ENCODE peak calls at places on chromosomes 12 and 14, in four cellular contexts. I, K, O and S are unnamed samples.

GRCh38 chr12:106976013-106976658 is 10.8 kb downstream of the MTERF2 start:
- DNase-seq in O (no peak), I (peak), K (no peak), S (no peak)

GRCh38 chr12:84341467-84342193 is 571.0 kb downstream of the SLC6A15 start:
- DNase-seq in I (no peak), K (no peak), O (no peak), S (no peak)

GRCh38 chr14:104675447-104675846 is 14.0 kb upstream of the INF2 start:
- DNase-seq in K (no peak), I (no peak), O (no peak), S (no peak)

GRCh38 chr12:38342444-38342843 is 25.9 kb downstream of the ALG10B start:
- DNase-seq in I (no peak), O (no peak), K (no peak), S (no peak)

GRCh38 chr12:114355389-114356088 is 50.4 kb downstream of the TBX5 start:
- DNase-seq in O (no peak), I (no peak), K (no peak), S (no peak)

GRCh38 chr14:24339284-24340151 is at the start of gene RIPK3:
- DNase-seq in O (no peak), K (peak), I (no peak), S (no peak)

GRCh38 chr12:120141336-120141735 is 24.8 kb upstream of the RAB35 start:
- DNase-seq in K (no peak), O (no peak), I (no peak), S (no peak)

GRCh38 chr12:90102957-90103652 is 394.5 kb upstream of the ATP2B1 start:
- DNase-seq in I (peak), K (peak), O (peak), S (peak)

GRCh38 chr14:83993545-83993944 is 1536.4 kb upstream of the FLRT2 start:
- DNase-seq in I (peak), O (no peak), K (no peak), S (no peak)

GRCh38 chr12:2301531-2302461 is 249.0 kb downstream of the CACNA1C start:
- DNase-seq in K (no peak), O (no peak), I (peak), S (no peak)

GRCh38 chr14:64763801-64764511 is 59.7 kb downstream of the PLEKHG3 start:
- DNase-seq in K (no peak), O (no peak), I (peak), S (peak)

GRCh38 chr14:34374998-34375740 is 86.9 kb downstream of the SPTSSA start:
- DNase-seq in O (no peak), K (no peak), I (no peak), S (no peak)

GRCh38 chr14:40983604-40984003 is 623.1 kb upstream of the LRFN5 start:
- DNase-seq in K (no peak), O (no peak), I (peak), S (no peak)
- TF ChIP-seq ELK1 in K (no peak), O (no peak), I (no peak), S (no peak)

GRCh38 chr14:74364271-74364880 is 16.1 kb downstream of the VRTN start:
- DNase-seq in K (no peak), O (no peak), I (no peak), S (no peak)
- TF ChIP-seq ELK1 in K (no peak), O (no peak), I (no peak), S (no peak)

GRCh38 chr12:4648099-4648498 is 752 bp downstream of the AKAP3 start:
- DNase-seq in K (no peak), O (no peak), I (no peak), S (no peak)
- TF ChIP-seq ELK1 in K (no peak), O (no peak), I (no peak), S (no peak)

DNA sequence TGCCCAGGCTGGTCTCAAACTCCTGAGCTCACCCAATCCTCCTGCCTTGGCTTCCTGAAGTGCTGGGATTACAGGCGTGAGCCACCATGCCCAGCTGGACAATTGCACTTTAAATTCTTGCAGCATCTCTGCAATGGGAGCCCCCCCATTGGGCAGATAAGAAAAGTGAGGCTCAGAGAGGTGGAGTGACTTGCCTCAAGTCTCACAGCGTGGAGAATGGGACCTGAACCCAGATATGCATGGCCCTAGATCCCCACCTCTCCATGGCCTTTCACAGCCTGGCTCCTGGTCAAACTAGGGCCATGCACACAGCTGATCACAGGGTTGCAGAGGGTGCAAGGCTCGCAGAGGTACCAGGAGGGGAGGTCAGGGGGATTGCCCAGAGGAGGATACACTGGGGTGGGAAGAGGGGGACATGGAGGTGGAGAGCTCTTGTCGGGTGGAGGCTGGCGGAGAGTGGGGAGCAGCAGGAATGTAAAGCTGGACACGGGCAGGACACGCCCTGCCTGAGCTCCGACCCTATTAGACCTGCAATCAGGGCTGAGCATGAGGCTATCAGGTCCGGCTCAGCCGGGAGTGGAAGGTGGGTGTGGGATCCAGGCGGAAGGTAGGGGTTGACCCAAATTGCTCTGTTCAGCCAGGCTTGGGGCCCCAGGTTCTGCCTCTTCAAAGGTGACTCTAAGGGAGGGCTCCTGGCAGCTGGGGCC is 6.9 kb downstream of the EXOC3L4 start:
- DNase-seq in K (no peak), O (no peak), I (no peak), S (no peak)
- TF ChIP-seq ELK1 in K (no peak), O (no peak), I (no peak), S (no peak)

DNA sequence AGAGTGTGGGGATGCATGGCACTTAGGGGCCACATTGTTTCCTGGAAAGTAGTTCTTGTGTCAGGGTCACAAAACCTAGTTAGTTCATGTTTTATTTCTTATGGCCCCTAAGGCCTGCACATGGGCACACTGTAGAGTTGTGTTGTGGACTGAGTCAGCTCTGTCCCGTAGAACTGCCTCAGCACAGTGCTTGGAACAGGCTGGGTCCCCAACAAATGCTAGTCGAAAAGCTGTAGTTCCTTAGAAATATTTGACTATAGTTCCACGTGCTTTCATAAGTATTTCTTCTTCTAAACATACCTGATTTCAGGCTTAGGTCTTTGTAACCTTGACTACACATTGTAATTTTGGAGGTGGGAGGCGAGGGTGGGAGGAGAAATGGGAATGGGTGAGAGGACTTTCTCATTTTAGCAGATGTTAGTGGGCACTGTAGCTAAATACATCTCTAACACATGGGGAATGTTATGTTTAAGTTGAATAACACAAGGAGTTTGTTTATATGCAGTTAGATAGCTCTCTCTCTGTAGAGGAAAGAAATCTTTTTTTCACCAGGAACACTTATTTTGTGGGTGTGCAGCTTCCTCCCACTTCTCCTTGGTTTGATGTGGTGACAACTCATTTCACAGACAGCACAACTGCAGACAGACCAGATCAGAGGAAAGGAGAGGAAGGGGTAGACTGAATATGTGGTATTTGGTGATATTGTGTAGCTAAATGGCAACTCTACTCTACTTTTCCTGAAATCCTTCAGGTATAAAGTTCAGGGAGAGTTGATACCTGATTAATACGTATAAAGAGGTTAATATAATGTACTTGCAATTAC is 39.5 kb upstream of the DACT1 start:
- DNase-seq in K (no peak), O (no peak), I (peak), S (no peak)
- TF ChIP-seq ELK1 in K (no peak), O (no peak), I (no peak), S (no peak)

GRCh38 chr12:75478395-75478794 is 2.2 kb upstream of the GLIPR1 start:
- DNase-seq in K (peak), I (peak), O (no peak), S (no peak)

GRCh38 chr12:75479963-75480461 is 543 bp upstream of the GLIPR1 start:
- DNase-seq in O (no peak), I (peak), K (no peak), S (no peak)

GRCh38 chr12:75481013-75481705 is 604 bp downstream of the GLIPR1 start:
- DNase-seq in O (no peak), I (no peak), K (no peak), S (no peak)

GRCh38 chr12:75481774-75482173 is 1.2 kb downstream of the GLIPR1 start:
- DNase-seq in K (no peak), I (peak), O (no peak), S (no peak)

GRCh38 chr12:75480469-75480949 is at the start of gene GLIPR1:
- DNase-seq in I (peak), O (peak), K (peak), S (peak)
- TF ChIP-seq ELK1 in I (no peak), O (no peak), K (no peak), S (no peak)

DNA sequence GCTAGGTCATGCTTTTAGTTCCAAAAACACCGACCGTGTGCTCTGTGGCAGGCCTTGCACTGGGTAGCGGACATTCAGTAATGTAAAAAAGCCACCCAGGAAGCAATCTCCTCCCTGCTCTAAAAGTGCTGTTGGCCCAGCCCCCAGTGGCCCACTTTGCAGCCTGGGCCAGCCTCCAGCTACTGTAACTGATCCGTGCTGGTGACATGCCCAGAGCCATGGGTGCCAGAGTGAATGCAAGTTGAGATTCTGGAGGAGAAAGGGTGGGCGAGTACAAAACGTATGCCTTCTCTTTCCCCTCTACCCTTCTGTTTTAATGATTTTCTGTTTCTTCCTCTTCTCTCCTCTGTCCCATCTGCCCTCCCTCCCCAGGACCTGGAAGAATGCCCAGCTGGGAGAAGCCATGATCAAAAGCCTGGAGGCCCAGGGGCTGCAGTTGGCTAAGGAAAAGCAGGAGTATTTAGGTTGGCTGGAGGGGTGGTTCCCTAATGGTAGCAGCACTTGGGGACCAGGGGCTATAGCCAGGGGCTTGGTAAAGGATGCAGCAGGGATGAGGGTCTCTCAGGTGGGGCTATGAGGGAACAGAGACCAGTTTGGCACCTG is 16.9 kb downstream of the PLEKHD1 start:
- DNase-seq in K (no peak), I (peak), O (no peak), S (no peak)
- TF ChIP-seq ELK1 in K (no peak), I (no peak), O (no peak), S (no peak)

DNA sequence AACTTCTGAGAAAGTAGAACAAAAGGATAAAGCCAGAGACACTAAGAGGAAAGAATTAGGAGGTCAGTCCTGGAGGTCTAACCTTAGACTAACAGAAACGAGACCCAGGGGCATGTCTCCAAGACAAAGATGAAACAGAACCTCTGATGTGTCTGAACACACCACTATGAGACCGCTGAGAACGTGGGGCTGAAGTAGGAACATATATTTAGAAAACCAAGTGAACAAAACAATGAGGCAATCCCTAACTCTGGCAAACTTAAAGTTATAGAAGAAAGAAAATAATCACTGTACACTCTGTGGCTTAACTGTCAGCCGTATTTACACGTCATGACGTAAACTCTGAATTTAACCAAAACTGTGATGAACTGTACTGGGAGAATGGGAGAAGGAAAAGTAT is 17.9 kb downstream of the KCTD10 start:
- DNase-seq in O (no peak), K (no peak), I (peak), S (no peak)
- TF ChIP-seq ELK1 in O (no peak), K (no peak), I (no peak), S (no peak)

GRCh38 chr12:4217091-4217490 is 56.5 kb upstream of the CCND2 start:
- DNase-seq in O (no peak), I (no peak), K (no peak), S (no peak)
- TF ChIP-seq ELK1 in O (no peak), I (no peak), K (no peak), S (no peak)

DNA sequence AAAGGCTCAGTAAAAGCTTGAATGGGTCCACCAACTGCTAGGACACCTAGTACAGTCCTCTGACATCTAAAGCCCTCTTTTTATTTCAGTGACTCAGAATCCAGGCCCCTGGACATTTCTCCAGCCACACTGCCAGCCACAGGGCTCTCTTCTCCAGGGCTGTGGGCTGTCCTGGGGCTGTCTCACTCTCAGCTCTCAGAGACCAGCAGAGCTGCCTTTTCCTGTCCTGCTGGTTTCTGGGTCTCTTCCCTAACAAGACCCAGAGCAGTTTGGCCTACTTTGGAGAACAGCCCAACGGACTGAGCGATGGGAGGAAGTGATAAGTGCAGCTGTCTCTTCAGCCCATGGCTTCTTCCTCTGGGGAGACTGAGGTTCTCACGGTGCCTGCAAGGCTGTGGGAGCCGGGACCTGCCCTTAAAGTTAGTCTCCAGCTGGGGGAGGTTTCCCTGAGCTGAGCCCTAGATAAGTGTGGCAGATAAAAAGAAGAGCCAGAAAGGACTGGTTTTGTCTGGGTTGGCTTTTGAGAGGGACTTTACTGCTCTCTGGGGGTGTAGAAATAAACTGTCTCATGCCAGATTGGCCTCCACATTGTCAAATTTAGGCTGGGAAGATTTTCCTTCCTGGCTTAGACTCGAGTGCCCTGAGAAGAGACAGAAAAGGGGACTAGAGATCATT is 979.8 kb downstream of the VRK1 start:
- DNase-seq in O (no peak), I (no peak), K (no peak), S (no peak)
- TF ChIP-seq ELK1 in O (no peak), I (no peak), K (no peak), S (no peak)